ENCODE peak calls at places on chromosomes 6 and 20, in four cellular contexts. T is K562, M is HCT116, N is GM12878. Z is an unnamed sample. For H3K4me1, the result is how much of the 10 kb centered on the place peaks cover.

GRCh38 chr6:165961236-165961751 is 206.4 kb downstream of the TBXT start:
- DNase-seq in T (no peak), M (no peak), N (no peak), Z (no peak)

GRCh38 chr20:56676001-56676400 is 46.9 kb downstream of the TFAP2C start:
- DNase-seq in T (no peak), M (no peak), N (no peak), Z (no peak)

GRCh38 chr6:508614-509013 is 117.1 kb downstream of the IRF4 start:
- DNase-seq in T (no peak), M (no peak), N (no peak), Z (no peak)

GRCh38 chr6:6285679-6286078 is 34.8 kb downstream of the F13A1 start:
- DNase-seq in T (no peak), M (no peak), N (no peak), Z (no peak)

GRCh38 chr6:73263570-73263909 is 544 bp upstream of the KHDC1 start:
- DNase-seq in T (no peak), M (no peak), N (no peak), Z (no peak)

GRCh38 chr6:125747589-125748533 is 1.6 kb upstream of the HEY2 start:
- DNase-seq in T (peak), M (no peak), N (no peak), Z (no peak)

GRCh38 chr6:147906361-147906760 is 397.9 kb downstream of the SAMD5 start:
- DNase-seq in T (no peak), M (no peak), N (no peak), Z (no peak)

GRCh38 chr20:45082468-45082867 is 18.5 kb downstream of the KCNS1 start:
- DNase-seq in T (no peak), M (no peak), N (no peak), Z (no peak)

GRCh38 chr20:23212011-23212410 is 125.9 kb upstream of the CD93 start:
- DNase-seq in T (no peak), M (no peak), N (no peak), Z (no peak)

GRCh38 chr20:33392016-33392415 is 9.3 kb downstream of the CDK5RAP1 start:
- DNase-seq in T (no peak), M (no peak), N (no peak), Z (peak)

GRCh38 chr6:158773581-158774449 is 45.4 kb downstream of the EZR start:
- DNase-seq in T (no peak), M (no peak), N (no peak), Z (no peak)

GRCh38 chr6:131015630-131016263 is 47.3 kb downstream of the EPB41L2 start:
- DNase-seq in T (no peak), M (no peak), N (no peak), Z (no peak)

GRCh38 chr6:40924832-40925231 is 114.2 kb downstream of the UNC5CL start:
- DNase-seq in T (no peak), M (no peak), N (no peak), Z (no peak)

GRCh38 chr6:6007311-6008113 is 787 bp upstream of the NRN1 start:
- DNase-seq in T (no peak), M (no peak), N (no peak), Z (no peak)

GRCh38 chr20:17882065-17882833 is 86.3 kb downstream of the SNX5 start:
- DNase-seq in T (no peak), M (no peak), N (no peak), Z (no peak)

GRCh38 chr20:23646106-23646958 is 8.6 kb upstream of the CST3 start:
- DNase-seq in T (no peak), M (no peak), N (no peak), Z (no peak)

DNA sequence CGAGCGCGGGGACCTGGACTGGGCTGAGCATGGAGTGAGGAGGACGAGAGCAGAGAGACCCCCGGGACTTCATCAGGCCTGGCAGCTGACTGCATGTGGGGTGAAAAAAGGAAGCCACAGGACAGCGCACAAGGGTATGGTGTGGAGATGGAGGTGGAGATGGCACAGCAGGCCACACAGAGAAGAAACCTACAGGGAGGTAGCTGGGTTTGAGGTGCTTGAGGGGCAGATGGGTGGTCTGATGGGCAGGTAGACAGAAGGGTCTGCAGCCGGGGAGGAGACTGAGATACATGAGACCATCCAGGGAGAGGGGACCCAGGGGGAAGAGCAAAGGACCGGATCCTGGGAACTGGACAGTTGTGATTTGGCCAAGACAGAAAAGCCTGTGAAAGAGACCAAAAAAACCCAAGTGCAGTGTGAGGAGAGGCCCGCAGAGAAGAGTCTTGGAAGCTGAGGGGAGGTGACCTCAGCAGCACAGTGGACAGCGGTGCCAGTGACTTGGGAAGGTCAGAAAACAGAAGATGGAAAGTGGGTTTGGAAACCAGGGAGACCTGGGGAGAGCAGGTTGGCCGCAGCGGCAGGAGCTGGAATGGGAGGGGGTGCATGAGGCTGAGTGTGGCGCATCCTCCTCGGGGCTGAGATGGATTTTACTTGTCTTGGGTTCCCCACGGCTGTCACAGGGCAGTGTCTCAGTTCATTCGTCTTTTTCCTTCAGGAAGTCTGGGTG is 5.5 kb downstream of the HLA-DPB1 start:
- DNase-seq in T (no peak), M (no peak), N (no peak), Z (no peak)
- H3K4me1 ChIP-seq in T (under half), M (under half), N (under half), Z (under half)

GRCh38 chr6:132190097-132190814 is 211.0 kb downstream of the MOXD1 start:
- DNase-seq in T (no peak), M (peak), N (no peak), Z (no peak)

GRCh38 chr6:132194529-132194928 is 206.7 kb downstream of the MOXD1 start:
- DNase-seq in T (no peak), M (no peak), N (no peak), Z (no peak)

GRCh38 chr6:132192646-132193045 is 208.6 kb downstream of the MOXD1 start:
- DNase-seq in T (no peak), M (no peak), N (no peak), Z (no peak)

GRCh38 chr6:132190815-132191175 is 210.5 kb downstream of the MOXD1 start:
- DNase-seq in T (no peak), M (no peak), N (no peak), Z (no peak)

GRCh38 chr6:132188865-132189264 is 212.4 kb downstream of the MOXD1 start:
- DNase-seq in T (no peak), M (peak), N (no peak), Z (no peak)
- TF ChIP-seq YY1 in T (no peak), M (no peak), N (no peak), Z (no peak)

GRCh38 chr20:542777-543368 is 717 bp downstream of the CSNK2A1 start:
- DNase-seq in T (no peak), M (no peak), N (no peak), Z (no peak)

GRCh38 chr20:537983-538382 is 5.6 kb downstream of the CSNK2A1 start:
- DNase-seq in T (no peak), M (no peak), N (no peak), Z (no peak)

GRCh38 chr20:540391-541201 is 3.0 kb downstream of the CSNK2A1 start:
- DNase-seq in T (no peak), M (no peak), N (no peak), Z (no peak)

GRCh38 chr20:539236-539635 is 4.4 kb downstream of the CSNK2A1 start:
- DNase-seq in T (no peak), M (no peak), N (no peak), Z (no peak)

GRCh38 chr20:539848-540247 is 3.7 kb downstream of the CSNK2A1 start:
- DNase-seq in T (peak), M (no peak), N (no peak), Z (no peak)
- H3K4me1 ChIP-seq in T (half or more), M (under half), N (under half), Z (under half)

GRCh38 chr6:3068329-3069223 is at the start of gene RIPK1:
- DNase-seq in T (peak), M (peak), N (peak), Z (no peak)
- TF ChIP-seq YY1 in T (peak), M (peak), N (no peak), Z (no peak)

GRCh38 chr6:151341481-151342195 is 49.7 kb downstream of the ZBTB2 start:
- DNase-seq in T (no peak), M (no peak), N (no peak), Z (no peak)
- H3K4me1 ChIP-seq in T (under half), M (under half), N (under half), Z (under half)

GRCh38 chr6:44481056-44481455 is 93.5 kb downstream of the CDC5L start:
- DNase-seq in T (no peak), M (no peak), N (no peak), Z (no peak)

GRCh38 chr6:44478158-44478557 is 90.7 kb downstream of the CDC5L start:
- DNase-seq in T (no peak), M (no peak), N (no peak), Z (no peak)

GRCh38 chr6:44478591-44479254 is 91.2 kb downstream of the CDC5L start:
- DNase-seq in T (no peak), M (no peak), N (no peak), Z (no peak)

GRCh38 chr6:44481765-44482164 is 94.3 kb downstream of the CDC5L start:
- DNase-seq in T (no peak), M (no peak), N (no peak), Z (no peak)

DNA sequence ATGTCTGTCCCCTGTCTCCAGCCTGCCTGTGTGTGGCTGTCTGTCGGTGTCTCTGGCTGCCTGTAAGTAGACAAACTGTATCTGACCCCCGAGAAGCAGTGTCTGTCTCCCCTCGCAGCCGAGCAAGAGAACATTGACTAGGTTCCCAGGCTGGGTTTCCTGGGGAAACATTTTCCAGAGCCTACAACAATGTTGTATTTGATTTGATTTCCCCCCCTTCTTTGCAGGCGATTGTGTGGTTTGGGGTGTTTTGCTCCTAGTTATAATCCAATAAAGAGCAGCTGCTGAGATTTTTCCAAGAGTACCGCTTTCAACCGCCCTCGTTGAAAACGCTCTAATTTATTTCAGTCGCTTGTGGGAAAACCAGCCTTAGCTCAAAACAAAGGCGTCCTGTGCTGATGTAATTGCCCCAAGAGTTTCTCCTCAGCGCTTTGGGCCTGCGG is 92.6 kb downstream of the CDC5L start:
- DNase-seq in T (no peak), M (no peak), N (no peak), Z (no peak)
- TF ChIP-seq YY1 in T (no peak), M (no peak), N (no peak), Z (no peak)

GRCh38 chr6:26324295-26324727 is 40.7 kb upstream of the BTN3A2 start:
- DNase-seq in T (no peak), M (no peak), N (no peak), Z (no peak)
- H3K4me1 ChIP-seq in T (under half), M (under half), N (under half), Z (under half)

DNA sequence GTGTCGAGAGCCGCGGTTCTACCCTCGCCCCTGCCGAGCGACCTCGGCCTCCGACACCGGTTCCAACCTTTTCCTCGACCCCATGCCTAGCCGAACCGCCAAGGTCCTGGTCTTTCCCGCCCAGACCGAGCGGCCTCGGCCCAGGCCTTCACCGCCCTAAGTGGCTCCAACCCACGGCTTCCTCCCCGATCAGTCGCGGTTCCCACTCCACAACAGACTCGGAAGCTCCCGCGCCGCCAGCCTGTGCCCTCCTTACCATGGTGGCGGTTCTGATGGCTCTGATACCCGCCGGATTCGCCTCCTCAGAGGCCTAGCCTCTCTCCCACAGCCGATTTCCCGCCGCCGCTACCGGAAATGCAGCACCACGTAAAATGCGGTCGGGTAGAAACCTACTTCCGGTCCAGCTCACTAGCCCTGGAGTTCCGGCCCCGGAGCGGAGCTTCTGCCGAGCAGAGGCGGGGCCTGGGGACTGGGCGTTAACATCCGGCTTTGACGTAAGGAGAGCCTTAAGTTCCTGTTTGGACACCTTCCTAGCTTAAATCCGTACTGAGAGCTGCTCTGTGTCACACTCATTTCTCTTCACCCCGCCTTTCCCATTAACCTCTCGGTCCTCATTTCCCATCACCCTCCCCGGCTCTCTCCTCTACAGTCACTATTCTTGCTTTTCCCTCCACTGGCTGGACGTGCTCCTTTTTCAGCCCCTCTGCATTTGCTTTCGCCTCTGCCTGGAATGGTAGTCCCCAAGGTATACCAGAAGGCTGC is at the start of gene SNRPB:
- DNase-seq in T (peak), M (peak), N (peak), Z (peak)
- TF ChIP-seq YY1 in T (no peak), M (peak), N (peak), Z (no peak)

Z was measured in NT2/D1.